ENCODE peak calls at places on chromosomes 16 and 17, in five cellular contexts. W, P, E, R and Q are unnamed samples.

GRCh38 chr16:18816286-18816685 is 14.9 kb upstream of the ARL6IP1 start:
- DNase-seq in W (no peak), P (no peak), E (no peak), R (no peak), Q (no peak)

GRCh38 chr17:1829189-1829578 is 518 bp downstream of the SMYD4 start:
- DNase-seq in W (peak), P (peak), E (peak), R (no peak), Q (no peak)

GRCh38 chr16:86176462-86176861 is 277.5 kb downstream of the IRF8 start:
- DNase-seq in W (no peak), P (no peak), E (no peak), R (no peak), Q (no peak)

GRCh38 chr17:41539979-41540701 is 12.0 kb upstream of the KRT19 start:
- DNase-seq in W (no peak), P (no peak), E (no peak), R (peak), Q (no peak)

GRCh38 chr17:19747829-19748806 is at the start of gene ALDH3A1:
- DNase-seq in W (no peak), P (no peak), E (no peak), R (no peak), Q (no peak)

GRCh38 chr17:8674344-8675305 is 44.1 kb upstream of the MYH10 start:
- DNase-seq in W (peak), P (peak), E (no peak), R (peak), Q (no peak)

GRCh38 chr17:55295411-55296170 is 30.8 kb downstream of the HLF start:
- DNase-seq in W (peak), P (peak), E (peak), R (no peak), Q (peak)

GRCh38 chr16:55779391-55780094 is 53.4 kb downstream of the CES1 start:
- DNase-seq in W (no peak), P (no peak), E (no peak), R (no peak), Q (no peak)

GRCh38 chr16:75288596-75289120 is 37.2 kb upstream of the BCAR1 start:
- DNase-seq in W (no peak), P (no peak), E (no peak), R (peak), Q (no peak)

GRCh38 chr17:5644065-5644464 is 59.8 kb upstream of the NLRP1 start:
- DNase-seq in W (no peak), P (no peak), E (no peak), R (no peak), Q (no peak)

GRCh38 chr17:77609553-77610517 is 348.7 kb upstream of the TNRC6C start:
- DNase-seq in W (no peak), P (no peak), E (no peak), R (peak), Q (no peak)

GRCh38 chr17:11980813-11981212 is 16.5 kb downstream of the ZNF18 start:
- DNase-seq in W (peak), P (no peak), E (no peak), R (no peak), Q (no peak)

GRCh38 chr17:50966163-50966666 is 100.1 kb upstream of the TOB1 start:
- DNase-seq in W (no peak), P (no peak), E (no peak), R (no peak), Q (no peak)

GRCh38 chr16:19831678-19832077 is 53.0 kb downstream of the GPRC5B start:
- DNase-seq in W (peak), P (no peak), E (peak), R (no peak), Q (no peak)

GRCh38 chr16:3188925-3189825 is 1.2 kb downstream of the OR1F1 start:
- DNase-seq in W (peak), P (no peak), E (peak), R (no peak), Q (no peak)

GRCh38 chr17:78387982-78388941 is 9.8 kb downstream of the PGS1 start:
- DNase-seq in W (peak), P (peak), E (no peak), R (no peak), Q (no peak)

GRCh38 chr17:34201225-34201624 is 53.9 kb upstream of the CCL2 start:
- DNase-seq in W (no peak), P (no peak), E (no peak), R (no peak), Q (no peak)

GRCh38 chr16:23700509-23700908 is 12.5 kb downstream of the ERN2 start:
- DNase-seq in W (no peak), P (no peak), E (no peak), R (peak), Q (no peak)

GRCh38 chr16:77945126-77945525 is 77.2 kb upstream of the CLEC3A start:
- DNase-seq in W (no peak), P (no peak), E (no peak), R (no peak), Q (no peak)

GRCh38 chr17:41975099-41976083 is 8.8 kb downstream of the CNP start:
- DNase-seq in W (no peak), P (no peak), E (no peak), R (peak), Q (no peak)

GRCh38 chr17:6257339-6257738 is 177.6 kb downstream of the AIPL1 start:
- DNase-seq in W (peak), P (no peak), E (peak), R (no peak), Q (no peak)

GRCh38 chr17:40533896-40534295 is 31.4 kb downstream of the CCR7 start:
- DNase-seq in W (no peak), P (peak), E (no peak), R (peak), Q (peak)

GRCh38 chr16:8646271-8646670 is 24.8 kb downstream of the METTL22 start:
- DNase-seq in W (no peak), P (no peak), E (no peak), R (no peak), Q (no peak)

GRCh38 chr17:2259769-2260536 is 43.6 kb downstream of the SMG6 start:
- DNase-seq in W (no peak), P (no peak), E (no peak), R (no peak), Q (no peak)

GRCh38 chr17:65558311-65558682 is 3.2 kb downstream of the AXIN2 start:
- DNase-seq in W (no peak), P (no peak), E (no peak), R (no peak), Q (no peak)

GRCh38 chr16:56690420-56691122 is 8.3 kb downstream of the MT1X start:
- DNase-seq in W (no peak), P (no peak), E (no peak), R (peak), Q (no peak)